ENCODE peak calls at places on chromosomes 3 and 15, in five cellular contexts. One of them, this sample, is unnamed.

GRCh38 chr3:115436767-115437301 is 186.5 kb upstream of the GAP43 start:
- DNase-seq in G401: no peak
- DNase-seq in stimulated activated CD8-positive, alpha-beta memory T cell treated with anti-CD3 and anti-CD28 coated beads, Interleukin-7, amount 100 ng/mL, for 1 hour: no peak
- DNase-seq in progenitor cell of endocrine pancreas: no peak
- DNase-seq in ovary: no peak
- DNase-seq in this sample: peak; percentile 35

GRCh38 chr15:92808611-92809063 is 91.5 kb upstream of the CHD2 start:
- DNase-seq in stimulated activated CD8-positive, alpha-beta memory T cell treated with anti-CD3 and anti-CD28 coated beads, Interleukin-7, amount 100 ng/mL, for 1 hour: no peak
- DNase-seq in progenitor cell of endocrine pancreas: no peak
- DNase-seq in ovary: peak; percentile 77
- DNase-seq in G401: no peak
- DNase-seq in this sample: no peak

GRCh38 chr15:39235084-39235795 is 345.6 kb upstream of the THBS1 start:
- DNase-seq in progenitor cell of endocrine pancreas: no peak
- DNase-seq in ovary: no peak
- DNase-seq in stimulated activated CD8-positive, alpha-beta memory T cell treated with anti-CD3 and anti-CD28 coated beads, Interleukin-7, amount 100 ng/mL, for 1 hour: no peak
- DNase-seq in G401: no peak
- DNase-seq in this sample: no peak

GRCh38 chr3:179421500-179421899 is 29.8 kb downstream of the GNB4 start:
- DNase-seq in G401: peak; percentile 20
- DNase-seq in ovary: no peak
- DNase-seq in progenitor cell of endocrine pancreas: no peak
- DNase-seq in stimulated activated CD8-positive, alpha-beta memory T cell treated with anti-CD3 and anti-CD28 coated beads, Interleukin-7, amount 100 ng/mL, for 1 hour: no peak
- DNase-seq in this sample: no peak

GRCh38 chr3:159634414-159634813 is 354.2 kb upstream of the IL12A start:
- DNase-seq in ovary: no peak
- DNase-seq in G401: no peak
- DNase-seq in progenitor cell of endocrine pancreas: no peak
- DNase-seq in stimulated activated CD8-positive, alpha-beta memory T cell treated with anti-CD3 and anti-CD28 coated beads, Interleukin-7, amount 100 ng/mL, for 1 hour: no peak
- DNase-seq in this sample: no peak

GRCh38 chr3:48446425-48447193 is at the start of gene ATRIP:
- DNase-seq in progenitor cell of endocrine pancreas: peak; percentile 86
- DNase-seq in G401: peak; percentile 92
- DNase-seq in stimulated activated CD8-positive, alpha-beta memory T cell treated with anti-CD3 and anti-CD28 coated beads, Interleukin-7, amount 100 ng/mL, for 1 hour: peak; percentile 62
- DNase-seq in ovary: peak; percentile 88
- DNase-seq in this sample: peak; percentile 92

GRCh38 chr15:31206386-31207174 is 105.1 kb upstream of the TRPM1 start:
- DNase-seq in ovary: no peak
- DNase-seq in stimulated activated CD8-positive, alpha-beta memory T cell treated with anti-CD3 and anti-CD28 coated beads, Interleukin-7, amount 100 ng/mL, for 1 hour: no peak
- DNase-seq in progenitor cell of endocrine pancreas: no peak
- DNase-seq in G401: peak; percentile 68
- DNase-seq in this sample: no peak

GRCh38 chr3:48039487-48040190 is 23.4 kb upstream of the MAP4 start:
- DNase-seq in ovary: no peak
- DNase-seq in progenitor cell of endocrine pancreas: no peak
- DNase-seq in G401: no peak
- DNase-seq in stimulated activated CD8-positive, alpha-beta memory T cell treated with anti-CD3 and anti-CD28 coated beads, Interleukin-7, amount 100 ng/mL, for 1 hour: no peak
- DNase-seq in this sample: no peak

GRCh38 chr3:130729154-130729553 is 17.5 kb downstream of the PIK3R4 start:
- DNase-seq in stimulated activated CD8-positive, alpha-beta memory T cell treated with anti-CD3 and anti-CD28 coated beads, Interleukin-7, amount 100 ng/mL, for 1 hour: no peak
- DNase-seq in progenitor cell of endocrine pancreas: no peak
- DNase-seq in ovary: no peak
- DNase-seq in G401: no peak
- DNase-seq in this sample: no peak

GRCh38 chr3:122343654-122344053 is 18.6 kb downstream of the CSTA start:
- DNase-seq in stimulated activated CD8-positive, alpha-beta memory T cell treated with anti-CD3 and anti-CD28 coated beads, Interleukin-7, amount 100 ng/mL, for 1 hour: no peak
- DNase-seq in G401: no peak
- DNase-seq in ovary: no peak
- DNase-seq in progenitor cell of endocrine pancreas: no peak
- DNase-seq in this sample: no peak

GRCh38 chr3:155323063-155323666 is 29.7 kb upstream of the STRIT1 start:
- DNase-seq in stimulated activated CD8-positive, alpha-beta memory T cell treated with anti-CD3 and anti-CD28 coated beads, Interleukin-7, amount 100 ng/mL, for 1 hour: no peak
- DNase-seq in ovary: no peak
- DNase-seq in G401: peak; percentile 84
- DNase-seq in progenitor cell of endocrine pancreas: peak; percentile 13
- DNase-seq in this sample: peak; percentile 42

GRCh38 chr3:130539005-130539404 is 22.0 kb downstream of the COL6A6 start:
- DNase-seq in stimulated activated CD8-positive, alpha-beta memory T cell treated with anti-CD3 and anti-CD28 coated beads, Interleukin-7, amount 100 ng/mL, for 1 hour: no peak
- DNase-seq in progenitor cell of endocrine pancreas: no peak
- DNase-seq in ovary: no peak
- DNase-seq in G401: peak; percentile 1
- DNase-seq in this sample: peak; percentile 73

GRCh38 chr3:127940116-127940515 is 25.1 kb downstream of the KBTBD12 start:
- DNase-seq in ovary: no peak
- DNase-seq in progenitor cell of endocrine pancreas: no peak
- DNase-seq in stimulated activated CD8-positive, alpha-beta memory T cell treated with anti-CD3 and anti-CD28 coated beads, Interleukin-7, amount 100 ng/mL, for 1 hour: no peak
- DNase-seq in G401: no peak
- DNase-seq in this sample: no peak

GRCh38 chr15:32872606-32873291 is 154.9 kb downstream of the GREM1 start:
- DNase-seq in ovary: no peak
- DNase-seq in stimulated activated CD8-positive, alpha-beta memory T cell treated with anti-CD3 and anti-CD28 coated beads, Interleukin-7, amount 100 ng/mL, for 1 hour: no peak
- DNase-seq in progenitor cell of endocrine pancreas: no peak
- DNase-seq in G401: no peak
- DNase-seq in this sample: no peak

GRCh38 chr3:127613406-127613805 is 15.2 kb downstream of the MCM2 start:
- DNase-seq in G401: peak; percentile 80
- DNase-seq in progenitor cell of endocrine pancreas: no peak
- DNase-seq in stimulated activated CD8-positive, alpha-beta memory T cell treated with anti-CD3 and anti-CD28 coated beads, Interleukin-7, amount 100 ng/mL, for 1 hour: no peak
- DNase-seq in ovary: no peak
- DNase-seq in this sample: no peak

GRCh38 chr3:183188895-183189462 is 26.4 kb upstream of the LAMP3 start:
- DNase-seq in G401: peak; percentile 32
- DNase-seq in stimulated activated CD8-positive, alpha-beta memory T cell treated with anti-CD3 and anti-CD28 coated beads, Interleukin-7, amount 100 ng/mL, for 1 hour: no peak
- DNase-seq in ovary: peak; percentile 33
- DNase-seq in progenitor cell of endocrine pancreas: no peak
- DNase-seq in this sample: peak; percentile 71

GRCh38 chr3:135895106-135895733 is 70.3 kb upstream of the PPP2R3A start:
- DNase-seq in stimulated activated CD8-positive, alpha-beta memory T cell treated with anti-CD3 and anti-CD28 coated beads, Interleukin-7, amount 100 ng/mL, for 1 hour: no peak
- DNase-seq in progenitor cell of endocrine pancreas: peak; percentile 59
- DNase-seq in ovary: peak; percentile 70
- DNase-seq in G401: peak; percentile 90
- DNase-seq in this sample: peak; percentile 76

GRCh38 chr15:65791335-65792129 is 561 bp downstream of the DENND4A start:
- DNase-seq in G401: peak; percentile 70
- DNase-seq in progenitor cell of endocrine pancreas: peak; percentile 48
- DNase-seq in ovary: peak; percentile 82
- DNase-seq in stimulated activated CD8-positive, alpha-beta memory T cell treated with anti-CD3 and anti-CD28 coated beads, Interleukin-7, amount 100 ng/mL, for 1 hour: peak; percentile 38
- DNase-seq in this sample: peak; percentile 61

GRCh38 chr15:99126930-99127329 is 22.1 kb downstream of the SYNM start:
- DNase-seq in ovary: no peak
- DNase-seq in G401: no peak
- DNase-seq in progenitor cell of endocrine pancreas: no peak
- DNase-seq in stimulated activated CD8-positive, alpha-beta memory T cell treated with anti-CD3 and anti-CD28 coated beads, Interleukin-7, amount 100 ng/mL, for 1 hour: no peak
- DNase-seq in this sample: no peak

GRCh38 chr3:158780795-158781590 is 20.9 kb upstream of the MFSD1 start:
- DNase-seq in progenitor cell of endocrine pancreas: no peak
- DNase-seq in ovary: no peak
- DNase-seq in stimulated activated CD8-positive, alpha-beta memory T cell treated with anti-CD3 and anti-CD28 coated beads, Interleukin-7, amount 100 ng/mL, for 1 hour: no peak
- DNase-seq in G401: no peak
- DNase-seq in this sample: no peak

GRCh38 chr3:54191220-54191619 is 68.9 kb downstream of the CACNA2D3 start:
- DNase-seq in stimulated activated CD8-positive, alpha-beta memory T cell treated with anti-CD3 and anti-CD28 coated beads, Interleukin-7, amount 100 ng/mL, for 1 hour: no peak
- DNase-seq in progenitor cell of endocrine pancreas: no peak
- DNase-seq in G401: no peak
- DNase-seq in ovary: no peak
- DNase-seq in this sample: no peak

GRCh38 chr15:35738370-35738769 is 192.4 kb upstream of the DPH6 start:
- DNase-seq in ovary: no peak
- DNase-seq in G401: no peak
- DNase-seq in progenitor cell of endocrine pancreas: no peak
- DNase-seq in stimulated activated CD8-positive, alpha-beta memory T cell treated with anti-CD3 and anti-CD28 coated beads, Interleukin-7, amount 100 ng/mL, for 1 hour: no peak
- DNase-seq in this sample: peak; percentile 33

GRCh38 chr15:36992454-36992853 is 107.9 kb downstream of the MEIS2 start:
- DNase-seq in G401: no peak
- DNase-seq in progenitor cell of endocrine pancreas: no peak
- DNase-seq in ovary: no peak
- DNase-seq in stimulated activated CD8-positive, alpha-beta memory T cell treated with anti-CD3 and anti-CD28 coated beads, Interleukin-7, amount 100 ng/mL, for 1 hour: no peak
- DNase-seq in this sample: no peak

GRCh38 chr3:170977911-170978310 is 48.6 kb downstream of the SLC2A2 start:
- DNase-seq in G401: no peak
- DNase-seq in stimulated activated CD8-positive, alpha-beta memory T cell treated with anti-CD3 and anti-CD28 coated beads, Interleukin-7, amount 100 ng/mL, for 1 hour: no peak
- DNase-seq in ovary: no peak
- DNase-seq in progenitor cell of endocrine pancreas: no peak
- DNase-seq in this sample: no peak

GRCh38 chr3:71710906-71711494 is 14.2 kb downstream of the EIF4E3 start:
- DNase-seq in ovary: no peak
- DNase-seq in stimulated activated CD8-positive, alpha-beta memory T cell treated with anti-CD3 and anti-CD28 coated beads, Interleukin-7, amount 100 ng/mL, for 1 hour: no peak
- DNase-seq in progenitor cell of endocrine pancreas: no peak
- DNase-seq in G401: peak; percentile 72
- DNase-seq in this sample: no peak